ENCODE peak calls at places on chromosomes 16 and 17, in seven cellular contexts. D, G, B, R, P, X and E are unnamed samples.

GRCh38 chr17:78993241-78993956 is 13.7 kb upstream of the LGALS3BP start:
- DNase-seq in G (peak), X (peak), P (peak), R (peak), B (peak), D (peak), E (peak)

GRCh38 chr17:8701221-8701620 is 43.4 kb downstream of the CCDC42 start:
- DNase-seq in P (no peak), R (no peak), D (no peak), B (no peak), G (no peak), X (no peak), E (no peak)

GRCh38 chr17:17191346-17191792 is 14.8 kb downstream of the PLD6 start:
- DNase-seq in P (peak), D (no peak), B (no peak), G (peak), R (peak), X (no peak), E (peak)

GRCh38 chr17:65503557-65503956 is 57.9 kb downstream of the AXIN2 start:
- DNase-seq in D (no peak), R (no peak), B (no peak), G (no peak), X (no peak), P (no peak), E (no peak)

GRCh38 chr16:84761448-84762368 is 58.1 kb upstream of the CRISPLD2 start:
- DNase-seq in X (no peak), D (no peak), R (peak), B (no peak), G (peak), P (no peak), E (no peak)

GRCh38 chr17:4887581-4887980 is 11.8 kb upstream of the C17orf107 start:
- DNase-seq in R (no peak), B (no peak), X (no peak), P (no peak), G (no peak), D (no peak), E (no peak)

GRCh38 chr17:77303620-77304019 is 162.9 kb downstream of the SEC14L1 start:
- DNase-seq in D (no peak), R (peak), P (no peak), B (no peak), X (no peak), G (peak), E (no peak)

GRCh38 chr16:19812986-19813385 is 71.7 kb downstream of the GPRC5B start:
- DNase-seq in B (no peak), R (no peak), X (no peak), P (no peak), D (no peak), G (no peak), E (no peak)

GRCh38 chr17:32627233-32628008 is 140.6 kb downstream of the CDK5R1 start:
- DNase-seq in R (no peak), X (peak), G (no peak), P (peak), D (peak), B (peak), E (no peak)

GRCh38 chr16:72997141-72997542 is 50.8 kb downstream of the ZFHX3 start:
- DNase-seq in B (no peak), X (no peak), R (peak), D (no peak), P (no peak), G (peak), E (peak)

GRCh38 chr17:55661963-55662834 is 60.5 kb downstream of the TMEM100 start:
- DNase-seq in R (no peak), P (no peak), D (no peak), G (no peak), B (no peak), X (no peak), E (peak)

GRCh38 chr17:3727041-3727440 is 3.3 kb downstream of the HASPIN start:
- DNase-seq in P (no peak), X (no peak), G (no peak), R (no peak), B (no peak), D (no peak), E (no peak)

GRCh38 chr17:60280673-60281072 is 111.3 kb downstream of the USP32 start:
- DNase-seq in G (no peak), P (no peak), X (no peak), R (no peak), D (no peak), B (no peak), E (no peak)

GRCh38 chr17:64099543-64099942 is 30.4 kb downstream of the ERN1 start:
- DNase-seq in X (no peak), G (no peak), P (no peak), R (no peak), D (no peak), B (no peak), E (no peak)

GRCh38 chr16:67456383-67457140 is 24.4 kb downstream of the ATP6V0D1 start:
- DNase-seq in P (peak), B (no peak), G (peak), R (no peak), X (no peak), D (no peak), E (no peak)

GRCh38 chr17:9209347-9209746 is 188.0 kb downstream of the NTN1 start:
- DNase-seq in R (no peak), D (peak), G (no peak), B (no peak), X (no peak), P (no peak), E (no peak)

GRCh38 chr17:1275962-1276736 is 3.3 kb upstream of the TRARG1 start:
- DNase-seq in B (peak), P (peak), X (peak), G (peak), R (peak), D (peak), E (peak)

GRCh38 chr17:82287013-82287848 is 13.7 kb upstream of the CSNK1D start:
- DNase-seq in G (no peak), P (no peak), D (no peak), X (no peak), B (no peak), R (no peak), E (no peak)

GRCh38 chr17:6532441-6532885 is 23.9 kb downstream of the PITPNM3 start:
- DNase-seq in D (no peak), G (no peak), B (no peak), R (no peak), P (no peak), X (no peak), E (no peak)

GRCh38 chr16:77250395-77250794 is 51.2 kb downstream of the SYCE1L start:
- DNase-seq in G (no peak), D (no peak), R (no peak), P (no peak), B (no peak), X (no peak), E (no peak)

GRCh38 chr16:56436258-56436657 is 10.9 kb upstream of the AMFR start:
- DNase-seq in R (no peak), B (no peak), G (no peak), D (no peak), X (no peak), P (peak), E (no peak)

GRCh38 chr17:75394332-75394918 is 11.1 kb downstream of the GRB2 start:
- DNase-seq in R (peak), D (no peak), B (no peak), G (no peak), X (peak), P (peak), E (no peak)

GRCh38 chr16:53087101-53087500 is 32.3 kb downstream of the CHD9 start:
- DNase-seq in R (no peak), P (peak), X (no peak), D (no peak), G (peak), B (no peak), E (no peak)

GRCh38 chr17:41810659-41811548 is 845 bp downstream of the P3H4 start:
- DNase-seq in P (peak), G (no peak), B (no peak), D (peak), R (peak), X (no peak), E (no peak)

GRCh38 chr16:71734511-71734910 is 10.0 kb upstream of the PHLPP2 start:
- DNase-seq in D (no peak), P (no peak), R (no peak), B (no peak), X (no peak), G (no peak), E (no peak)

DNA sequence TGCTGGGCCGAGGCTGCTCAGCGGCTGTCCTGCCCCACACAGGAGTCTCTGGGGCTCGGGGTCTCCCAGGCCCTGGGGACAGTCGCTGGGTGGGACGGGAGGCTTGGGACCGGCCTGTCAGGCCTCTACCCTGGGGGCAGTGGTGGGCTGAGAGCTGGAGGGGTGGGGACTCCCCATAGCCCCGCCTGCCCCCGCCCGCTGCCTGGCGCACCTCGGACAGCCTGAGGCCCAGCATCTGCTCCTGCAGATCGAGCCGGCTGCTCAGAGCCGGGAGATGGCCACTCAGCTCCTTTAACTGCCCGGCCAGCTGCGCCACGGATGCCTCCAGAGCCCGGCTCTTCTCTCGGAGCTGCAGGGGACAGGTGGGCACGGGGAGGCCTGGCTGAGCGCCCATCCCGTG is 6.7 kb downstream of the PERCC1 start:
- DNase-seq in B (no peak), X (no peak), G (no peak), R (no peak), P (no peak), D (no peak), E (no peak)
- H3K18ac ChIP-seq in B (no peak), X (no peak), G (no peak), R (no peak), P (no peak), D (no peak), E (no peak)

GRCh38 chr16:21284414-21284813 is 6.3 kb upstream of the CRYM start:
- DNase-seq in X (no peak), B (no peak), D (no peak), R (no peak), G (no peak), P (no peak), E (no peak)

GRCh38 chr16:21277927-21278706 is at the start of gene CRYM:
- DNase-seq in P (peak), D (peak), R (peak), B (peak), G (no peak), X (peak), E (no peak)

GRCh38 chr16:21281698-21282389 is 3.8 kb upstream of the CRYM start:
- DNase-seq in B (no peak), D (no peak), X (no peak), R (no peak), G (no peak), P (no peak), E (no peak)

GRCh38 chr16:21279501-21279900 is 1.4 kb upstream of the CRYM start:
- DNase-seq in X (no peak), D (no peak), G (no peak), B (no peak), P (no peak), R (no peak), E (no peak)

DNA sequence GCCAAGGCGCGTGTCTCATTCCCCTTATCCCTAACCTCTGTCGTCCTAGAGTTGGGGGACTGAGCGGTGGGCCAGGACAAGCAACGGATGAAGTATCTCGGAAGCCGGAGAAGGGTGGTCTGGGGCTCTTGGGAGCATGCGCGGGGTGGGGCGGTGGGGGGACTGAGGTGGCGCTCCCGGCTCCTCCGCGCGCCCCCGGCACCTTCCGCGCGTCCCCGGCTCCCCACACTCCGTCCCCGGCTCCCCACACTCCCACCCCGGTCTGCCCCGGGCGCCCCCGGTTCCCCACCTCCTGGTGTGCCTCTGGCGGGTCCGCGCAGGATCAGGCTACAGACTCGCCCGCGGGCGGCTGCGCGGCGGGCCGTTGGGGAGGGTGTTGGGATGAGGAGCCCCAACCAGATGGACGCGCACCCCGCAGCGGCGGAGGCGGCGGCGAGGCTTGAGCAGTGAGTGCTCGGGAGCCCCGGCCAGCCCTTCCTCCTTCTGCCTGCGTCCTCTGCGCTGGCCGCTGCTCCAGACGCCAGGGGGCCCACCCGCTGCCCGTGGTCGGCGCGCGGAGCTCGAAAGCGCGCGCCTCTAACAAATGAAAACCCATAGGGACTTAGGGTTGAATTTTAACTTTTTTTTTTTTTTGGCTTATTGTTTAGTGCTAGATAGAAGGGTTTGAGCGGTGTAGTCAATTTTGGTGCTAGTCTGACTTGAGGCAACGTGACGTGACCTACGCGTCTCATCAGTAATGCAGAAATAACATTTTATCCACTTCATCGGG is 5.6 kb upstream of the CRYM start:
- DNase-seq in D (peak), P (peak), X (peak), B (peak), G (peak), R (peak), E (no peak)
- H3K18ac ChIP-seq in D (peak), P (peak), X (no peak), B (peak), G (no peak), R (no peak), E (no peak)

GRCh38 chr17:62968445-62968923 is 2.4 kb downstream of the TANC2 start:
- DNase-seq in G (peak), P (peak), X (no peak), B (peak), D (peak), R (peak), E (peak)
- H3K18ac ChIP-seq in G (peak), P (no peak), X (no peak), B (no peak), D (no peak), R (no peak), E (no peak)

DNA sequence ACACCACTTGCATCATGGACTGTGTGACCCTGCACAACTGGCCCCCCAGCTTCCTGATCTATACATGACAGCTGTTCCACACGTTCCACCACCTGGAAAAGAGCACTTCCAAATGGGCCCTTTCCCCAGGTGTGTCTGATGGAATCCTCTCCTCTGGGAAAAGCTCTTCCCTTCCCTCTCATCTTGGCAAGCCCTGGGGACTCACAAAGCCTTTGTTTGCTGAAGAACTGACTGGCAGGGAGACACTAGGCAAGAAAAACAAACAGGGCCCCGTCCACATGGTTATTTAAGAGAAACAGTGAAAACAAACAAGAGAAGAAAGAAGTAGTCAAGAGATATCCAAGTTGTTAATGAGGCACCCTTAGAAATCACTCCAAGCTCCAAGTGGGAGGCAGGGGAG is 52.6 kb downstream of the C16orf95 start:
- DNase-seq in D (no peak), X (no peak), P (no peak), R (no peak), G (no peak), B (no peak), E (no peak)
- H3K18ac ChIP-seq in D (no peak), X (no peak), P (no peak), R (no peak), G (no peak), B (no peak), E (no peak)

GRCh38 chr16:54313789-54314188 is 27.2 kb upstream of the IRX3 start:
- DNase-seq in P (no peak), R (no peak), G (no peak), D (no peak), X (no peak), B (no peak), E (no peak)
- H3K18ac ChIP-seq in P (no peak), R (no peak), G (no peak), D (no peak), X (no peak), B (no peak), E (no peak)